ENCODE peak calls at places on chromosome 15, in seven cellular contexts. One of them, this sample, is unnamed.

GRCh38 chr15:33311312-33311971 is 675 bp downstream of the RYR3 start:
- DNase-seq in psoas muscle: no peak
- DNase-seq in neuronal stem cell: peak; percentile 30
- DNase-seq in cardiac muscle cell: no peak
- DNase-seq in uterus: peak; percentile 27
- DNase-seq in RWPE1: no peak
- DNase-seq in IMR-90: no peak
- DNase-seq in this sample: no peak

GRCh38 chr15:99442268-99442897 is 123.4 kb upstream of the MEF2A start:
- DNase-seq in psoas muscle: peak; percentile 83
- DNase-seq in IMR-90: peak; percentile 90
- DNase-seq in cardiac muscle cell: peak; percentile 97
- DNase-seq in uterus: peak; percentile 75
- DNase-seq in RWPE1: peak; percentile 91
- DNase-seq in neuronal stem cell: no peak
- DNase-seq in this sample: no peak

GRCh38 chr15:99118801-99119546 is 14.1 kb downstream of the SYNM start:
- DNase-seq in neuronal stem cell: no peak
- DNase-seq in cardiac muscle cell: no peak
- DNase-seq in IMR-90: no peak
- DNase-seq in uterus: no peak
- DNase-seq in RWPE1: no peak
- DNase-seq in psoas muscle: peak; percentile 84
- DNase-seq in this sample: no peak

GRCh38 chr15:77333166-77333565 is 86.7 kb downstream of the PEAK1 start:
- DNase-seq in IMR-90: no peak
- DNase-seq in RWPE1: no peak
- DNase-seq in neuronal stem cell: no peak
- DNase-seq in uterus: no peak
- DNase-seq in psoas muscle: no peak
- DNase-seq in cardiac muscle cell: no peak
- DNase-seq in this sample: no peak

GRCh38 chr15:34933432-34933975 is 36.0 kb downstream of the AQR start:
- DNase-seq in uterus: no peak
- DNase-seq in neuronal stem cell: no peak
- DNase-seq in psoas muscle: no peak
- DNase-seq in RWPE1: no peak
- DNase-seq in IMR-90: no peak
- DNase-seq in cardiac muscle cell: no peak
- DNase-seq in this sample: no peak

GRCh38 chr15:92656089-92656488 is 514 bp upstream of the FAM174B start:
- DNase-seq in uterus: no peak
- DNase-seq in psoas muscle: no peak
- DNase-seq in RWPE1: no peak
- DNase-seq in IMR-90: no peak
- DNase-seq in neuronal stem cell: no peak
- DNase-seq in cardiac muscle cell: no peak
- DNase-seq in this sample: no peak

GRCh38 chr15:99106417-99107220 is 1.7 kb downstream of the SYNM start:
- DNase-seq in cardiac muscle cell: peak; percentile 57
- DNase-seq in psoas muscle: peak; percentile 70
- DNase-seq in IMR-90: peak; percentile 98
- DNase-seq in uterus: no peak
- DNase-seq in RWPE1: no peak
- DNase-seq in neuronal stem cell: no peak
- DNase-seq in this sample: no peak

GRCh38 chr15:78726870-78727551 is 84.3 kb downstream of the ADAMTS7 start:
- DNase-seq in neuronal stem cell: no peak
- DNase-seq in RWPE1: peak; percentile 63
- DNase-seq in IMR-90: no peak
- DNase-seq in uterus: no peak
- DNase-seq in psoas muscle: no peak
- DNase-seq in cardiac muscle cell: no peak
- DNase-seq in this sample: no peak

GRCh38 chr15:69857246-69857645 is 240.5 kb downstream of the TLE3 start:
- DNase-seq in psoas muscle: no peak
- DNase-seq in uterus: no peak
- DNase-seq in IMR-90: no peak
- DNase-seq in cardiac muscle cell: no peak
- DNase-seq in neuronal stem cell: no peak
- DNase-seq in RWPE1: no peak
- DNase-seq in this sample: no peak

GRCh38 chr15:77858677-77859490 is 218.6 kb downstream of the TBC1D2B start:
- DNase-seq in psoas muscle: peak; percentile 20
- DNase-seq in RWPE1: no peak
- DNase-seq in cardiac muscle cell: no peak
- DNase-seq in neuronal stem cell: no peak
- DNase-seq in uterus: no peak
- DNase-seq in IMR-90: no peak
- DNase-seq in this sample: no peak

GRCh38 chr15:62360286-62360685 is 195.2 kb upstream of the C2CD4B start:
- DNase-seq in uterus: no peak
- DNase-seq in cardiac muscle cell: no peak
- DNase-seq in neuronal stem cell: no peak
- DNase-seq in RWPE1: no peak
- DNase-seq in psoas muscle: no peak
- DNase-seq in IMR-90: peak; percentile 4
- DNase-seq in this sample: no peak

GRCh38 chr15:90219421-90220141 is 14.2 kb downstream of the CIB1 start:
- DNase-seq in cardiac muscle cell: peak; percentile 33
- DNase-seq in psoas muscle: peak; percentile 73
- DNase-seq in RWPE1: no peak
- DNase-seq in uterus: no peak
- DNase-seq in neuronal stem cell: peak; percentile 36
- DNase-seq in IMR-90: no peak
- DNase-seq in this sample: no peak

GRCh38 chr15:89936793-89937265 is 24.1 kb upstream of the ARPIN start:
- DNase-seq in neuronal stem cell: no peak
- DNase-seq in cardiac muscle cell: no peak
- DNase-seq in IMR-90: no peak
- DNase-seq in uterus: no peak
- DNase-seq in RWPE1: no peak
- DNase-seq in psoas muscle: no peak
- DNase-seq in this sample: no peak

GRCh38 chr15:32908921-32909320 is 191.1 kb downstream of the GREM1 start:
- DNase-seq in IMR-90: no peak
- DNase-seq in RWPE1: no peak
- DNase-seq in psoas muscle: no peak
- DNase-seq in neuronal stem cell: no peak
- DNase-seq in uterus: no peak
- DNase-seq in cardiac muscle cell: peak; percentile 84
- DNase-seq in this sample: no peak

GRCh38 chr15:40279437-40280141 is 3.3 kb downstream of the ANKRD63 start:
- DNase-seq in IMR-90: no peak
- DNase-seq in neuronal stem cell: peak; percentile 75
- DNase-seq in psoas muscle: peak; percentile 88
- DNase-seq in RWPE1: peak; percentile 73
- DNase-seq in uterus: peak; percentile 59
- DNase-seq in cardiac muscle cell: peak; percentile 65
- DNase-seq in this sample: no peak

GRCh38 chr15:45187578-45187893 is 230 bp downstream of the SHF start:
- DNase-seq in cardiac muscle cell: no peak
- DNase-seq in uterus: no peak
- DNase-seq in IMR-90: no peak
- DNase-seq in RWPE1: no peak
- DNase-seq in neuronal stem cell: no peak
- DNase-seq in psoas muscle: no peak
- DNase-seq in this sample: no peak

GRCh38 chr15:69328739-69329138 is 30.0 kb downstream of the PAQR5 start:
- DNase-seq in cardiac muscle cell: no peak
- DNase-seq in RWPE1: no peak
- DNase-seq in psoas muscle: no peak
- DNase-seq in IMR-90: no peak
- DNase-seq in uterus: no peak
- DNase-seq in neuronal stem cell: no peak
- DNase-seq in this sample: no peak

GRCh38 chr15:34799149-34799824 is 3.9 kb upstream of the ACTC1 start:
- DNase-seq in psoas muscle: peak; percentile 68
- DNase-seq in IMR-90: no peak
- DNase-seq in RWPE1: no peak
- DNase-seq in neuronal stem cell: no peak
- DNase-seq in cardiac muscle cell: peak; percentile 23
- DNase-seq in uterus: no peak
- DNase-seq in this sample: no peak

GRCh38 chr15:31569836-31570235 is 243.2 kb downstream of the KLF13 start:
- DNase-seq in RWPE1: no peak
- DNase-seq in cardiac muscle cell: no peak
- DNase-seq in uterus: no peak
- DNase-seq in psoas muscle: no peak
- DNase-seq in neuronal stem cell: no peak
- DNase-seq in IMR-90: no peak
- DNase-seq in this sample: peak; percentile 87

GRCh38 chr15:65054333-65055200 is 9.4 kb downstream of the SLC51B start:
- DNase-seq in cardiac muscle cell: peak; percentile 79
- DNase-seq in psoas muscle: peak; percentile 89
- DNase-seq in RWPE1: peak; percentile 75
- DNase-seq in uterus: peak; percentile 75
- DNase-seq in neuronal stem cell: peak; percentile 63
- DNase-seq in IMR-90: peak; percentile 68
- DNase-seq in this sample: no peak

GRCh38 chr15:70160803-70161565 is 63.3 kb upstream of the TLE3 start:
- DNase-seq in psoas muscle: peak; percentile 80
- DNase-seq in cardiac muscle cell: no peak
- DNase-seq in neuronal stem cell: no peak
- DNase-seq in uterus: no peak
- DNase-seq in IMR-90: no peak
- DNase-seq in RWPE1: no peak
- DNase-seq in this sample: no peak

GRCh38 chr15:85788796-85789495 is 5.8 kb downstream of the KLHL25 start:
- DNase-seq in uterus: no peak
- DNase-seq in cardiac muscle cell: no peak
- DNase-seq in psoas muscle: no peak
- DNase-seq in neuronal stem cell: no peak
- DNase-seq in IMR-90: no peak
- DNase-seq in RWPE1: no peak
- DNase-seq in this sample: no peak

GRCh38 chr15:28017423-28017924 is 81.6 kb downstream of the OCA2 start:
- DNase-seq in cardiac muscle cell: no peak
- DNase-seq in uterus: no peak
- DNase-seq in neuronal stem cell: peak; percentile 8
- DNase-seq in RWPE1: no peak
- DNase-seq in psoas muscle: no peak
- DNase-seq in IMR-90: no peak
- DNase-seq in this sample: peak; percentile 89

GRCh38 chr15:41620536-41621199 is 39.5 kb upstream of the MGA start:
- DNase-seq in psoas muscle: no peak
- DNase-seq in RWPE1: no peak
- DNase-seq in neuronal stem cell: peak; percentile 17
- DNase-seq in uterus: no peak
- DNase-seq in IMR-90: no peak
- DNase-seq in cardiac muscle cell: no peak
- DNase-seq in this sample: no peak
- H3K27ac ChIP-seq in psoas muscle: peak overlapping the region; percentile 84
- H3K27ac ChIP-seq in RWPE1: peak overlapping the region; percentile 94
- H3K27ac ChIP-seq in neuronal stem cell: no peak overlapping the region
- H3K27ac ChIP-seq in uterus: peak overlapping the region; percentile 79
- H3K27ac ChIP-seq in IMR-90: no peak overlapping the region
- H3K27ac ChIP-seq in cardiac muscle cell: no peak overlapping the region
- H3K27ac ChIP-seq in this sample: peak overlapping the region; percentile 82

DNA sequence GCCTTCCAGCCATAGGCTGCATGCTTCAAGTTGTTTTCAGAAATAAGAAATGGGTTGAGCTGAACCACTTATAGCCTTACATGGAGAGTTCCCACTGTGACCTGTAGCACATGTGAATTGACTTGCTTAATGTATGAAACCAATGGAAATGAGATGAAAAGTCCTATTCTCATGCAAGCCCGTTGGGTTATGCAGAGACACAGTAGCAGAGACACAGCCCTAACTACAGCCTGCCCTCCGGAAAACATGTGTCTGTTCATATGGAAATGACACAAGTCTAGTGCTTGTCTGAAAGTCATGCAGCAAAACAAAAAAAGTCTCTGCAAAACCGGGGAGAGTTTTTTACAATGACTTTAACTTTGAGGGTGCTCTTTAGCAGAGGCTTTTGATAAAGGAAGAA is 14.5 kb downstream of the HIGD2B start:
- DNase-seq in IMR-90: no peak
- DNase-seq in uterus: no peak
- DNase-seq in RWPE1: no peak
- DNase-seq in cardiac muscle cell: no peak
- DNase-seq in neuronal stem cell: no peak
- DNase-seq in psoas muscle: no peak
- DNase-seq in this sample: no peak
- H3K27ac ChIP-seq in IMR-90: no peak overlapping the region
- H3K27ac ChIP-seq in uterus: no peak overlapping the region
- H3K27ac ChIP-seq in RWPE1: no peak overlapping the region
- H3K27ac ChIP-seq in cardiac muscle cell: no peak overlapping the region
- H3K27ac ChIP-seq in neuronal stem cell: no peak overlapping the region
- H3K27ac ChIP-seq in psoas muscle: no peak overlapping the region
- H3K27ac ChIP-seq in this sample: no peak overlapping the region

GRCh38 chr15:38129531-38130199 is 123.0 kb upstream of the SPRED1 start:
- DNase-seq in psoas muscle: peak; percentile 66
- DNase-seq in neuronal stem cell: peak; percentile 51
- DNase-seq in uterus: peak; percentile 96
- DNase-seq in RWPE1: peak; percentile 81
- DNase-seq in IMR-90: peak; percentile 99
- DNase-seq in cardiac muscle cell: peak; percentile 100
- DNase-seq in this sample: no peak

GRCh38 chr15:38127306-38127731 is 125.3 kb upstream of the SPRED1 start:
- DNase-seq in cardiac muscle cell: peak; percentile 32
- DNase-seq in neuronal stem cell: no peak
- DNase-seq in IMR-90: peak; percentile 19
- DNase-seq in psoas muscle: no peak
- DNase-seq in RWPE1: no peak
- DNase-seq in uterus: no peak
- DNase-seq in this sample: no peak

GRCh38 chr15:38128389-38128788 is 124.2 kb upstream of the SPRED1 start:
- DNase-seq in uterus: no peak
- DNase-seq in IMR-90: peak; percentile 8
- DNase-seq in cardiac muscle cell: peak; percentile 77
- DNase-seq in psoas muscle: no peak
- DNase-seq in RWPE1: no peak
- DNase-seq in neuronal stem cell: no peak
- DNase-seq in this sample: no peak

GRCh38 chr15:38130739-38131498 is 121.7 kb upstream of the SPRED1 start:
- DNase-seq in uterus: peak; percentile 95
- DNase-seq in IMR-90: peak; percentile 98
- DNase-seq in RWPE1: peak; percentile 76
- DNase-seq in neuronal stem cell: no peak
- DNase-seq in psoas muscle: peak; percentile 91
- DNase-seq in cardiac muscle cell: peak; percentile 99
- DNase-seq in this sample: no peak

DNA sequence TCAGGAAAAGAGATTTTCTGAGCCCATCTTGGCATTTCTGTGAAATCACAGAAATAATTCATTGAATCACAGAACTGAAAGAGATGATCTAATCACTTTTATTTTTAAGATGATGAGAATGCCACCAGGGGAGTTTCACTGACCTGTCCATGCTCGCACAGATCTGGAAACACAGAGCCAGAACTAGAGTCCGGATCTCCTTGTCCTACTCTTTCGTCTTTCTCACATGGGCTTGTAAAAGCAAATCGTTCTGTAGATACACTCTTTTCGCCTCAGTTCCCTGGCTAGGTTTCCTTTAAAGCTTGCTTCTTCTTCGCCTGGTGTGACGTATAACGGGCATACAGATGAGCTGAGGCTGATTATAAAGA is 122.5 kb upstream of the SPRED1 start:
- DNase-seq in RWPE1: no peak
- DNase-seq in neuronal stem cell: no peak
- DNase-seq in uterus: no peak
- DNase-seq in IMR-90: no peak
- DNase-seq in cardiac muscle cell: peak; percentile 43
- DNase-seq in psoas muscle: no peak
- DNase-seq in this sample: no peak
- H3K27ac ChIP-seq in RWPE1: peak overlapping the region; percentile 93
- H3K27ac ChIP-seq in neuronal stem cell: peak overlapping the region; percentile 81
- H3K27ac ChIP-seq in uterus: peak overlapping the region; percentile 73
- H3K27ac ChIP-seq in IMR-90: peak overlapping the region; percentile 54
- H3K27ac ChIP-seq in cardiac muscle cell: no peak overlapping the region
- H3K27ac ChIP-seq in psoas muscle: peak overlapping the region; percentile 62
- H3K27ac ChIP-seq in this sample: peak overlapping the region; percentile 72

GRCh38 chr15:82239685-82240391 is 22.7 kb downstream of the EFL1 start:
- DNase-seq in IMR-90: no peak
- DNase-seq in cardiac muscle cell: no peak
- DNase-seq in psoas muscle: no peak
- DNase-seq in RWPE1: no peak
- DNase-seq in uterus: no peak
- DNase-seq in neuronal stem cell: no peak
- DNase-seq in this sample: no peak
- H3K27ac ChIP-seq in IMR-90: no peak overlapping the region
- H3K27ac ChIP-seq in cardiac muscle cell: peak overlapping the region; percentile 77
- H3K27ac ChIP-seq in psoas muscle: no peak overlapping the region
- H3K27ac ChIP-seq in RWPE1: no peak overlapping the region
- H3K27ac ChIP-seq in uterus: no peak overlapping the region
- H3K27ac ChIP-seq in neuronal stem cell: no peak overlapping the region
- H3K27ac ChIP-seq in this sample: no peak overlapping the region